ENCODE peak calls at places on chromosomes 3 and 15, in four cellular contexts. L is IMR-90, Y is K562, U is endothelial cell of umbilical vein. P is an unnamed sample.
A peak's percentile ranks its signal among the peaks of the same experiment; 100 is the strongest.

GRCh38 chr15:98648654-98649537 is 557 bp downstream of the IGF1R start:
- DNase-seq in L (peak; percentile 47), Y (peak; percentile 49), U (peak; percentile 52), P (no peak)

GRCh38 chr3:114242947-114243346 is 5.6 kb upstream of the ZNF80 start:
- DNase-seq in Y (no peak), U (no peak), L (no peak), P (no peak)

GRCh38 chr15:34942363-34942762 is 27.2 kb downstream of the AQR start:
- DNase-seq in U (peak; percentile 64), L (peak; percentile 84), Y (no peak), P (no peak)

GRCh38 chr3:151351216-151351615 is 21.9 kb upstream of the P2RY13 start:
- DNase-seq in U (no peak), Y (no peak), L (no peak), P (no peak)

GRCh38 chr3:8886556-8886955 is 76.7 kb downstream of the RAD18 start:
- DNase-seq in Y (no peak), U (no peak), L (peak; percentile 65), P (no peak)

GRCh38 chr15:51982013-51982769 is 10.6 kb upstream of the LEO1 start:
- DNase-seq in Y (peak; percentile 57), U (peak; percentile 94), L (peak; percentile 82), P (no peak)

GRCh38 chr3:24680214-24680967 is 185.7 kb upstream of the THRB start:
- DNase-seq in Y (peak; percentile 74), L (no peak), U (peak; percentile 57), P (no peak)

GRCh38 chr3:29156071-29156715 is 124.7 kb upstream of the RBMS3 start:
- DNase-seq in L (peak; percentile 14), U (no peak), Y (no peak), P (no peak)

GRCh38 chr3:10311710-10312109 is 9.2 kb downstream of the SEC13 start:
- DNase-seq in U (no peak), Y (no peak), L (no peak), P (no peak)

GRCh38 chr3:54488297-54488696 is 365.9 kb downstream of the CACNA2D3 start:
- DNase-seq in L (no peak), Y (no peak), U (no peak), P (no peak)

GRCh38 chr15:57684491-57685184 is 21.9 kb upstream of the POLR2M start:
- DNase-seq in U (no peak), Y (no peak), L (no peak), P (no peak)

GRCh38 chr3:39067286-39067685 is 15.5 kb downstream of the WDR48 start:
- DNase-seq in Y (no peak), L (no peak), U (no peak), P (no peak)

GRCh38 chr15:68348601-68349000 is 71.1 kb downstream of the FEM1B start:
- DNase-seq in Y (no peak), U (no peak), L (no peak), P (no peak)

GRCh38 chr15:89550427-89550826 is 24.8 kb upstream of the TICRR start:
- DNase-seq in Y (no peak), L (no peak), U (no peak), P (no peak)

DNA sequence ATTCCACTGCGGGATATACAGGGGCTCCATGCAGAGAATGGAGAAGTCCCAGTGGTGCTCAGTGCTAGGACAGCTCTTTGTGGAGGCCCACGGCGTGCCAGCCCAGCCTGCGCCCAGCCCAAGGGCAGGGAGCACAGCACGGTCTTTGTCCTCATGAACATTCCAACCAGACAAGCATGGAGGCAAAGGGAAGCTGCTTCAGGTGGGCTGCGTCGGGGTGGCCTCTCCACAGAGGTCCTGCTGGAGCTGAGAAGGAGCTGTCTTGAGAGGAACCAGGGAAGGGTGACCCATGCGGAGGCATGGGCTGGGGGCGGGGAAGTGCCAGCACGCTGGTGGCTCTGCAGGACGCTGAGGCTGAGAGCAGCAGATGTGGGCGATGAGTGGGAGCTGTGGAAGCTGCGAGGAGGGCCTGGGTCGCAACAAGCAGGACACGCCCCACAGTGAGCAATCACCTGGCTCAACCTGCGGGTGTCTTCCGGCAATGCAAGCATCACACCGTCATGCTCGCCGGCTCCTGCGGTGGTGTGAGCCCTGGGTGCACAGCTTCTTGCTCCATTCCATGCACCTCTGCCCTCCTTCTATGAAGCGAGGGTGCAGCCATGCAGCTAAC is 14.0 kb upstream of the KLF15 start:
- DNase-seq in L (no peak), Y (no peak), U (no peak), P (no peak)
- H3K4me1 ChIP-seq in L (no peaks in the 10 kb centered on the region), Y (no peaks in the 10 kb centered on the region), U (no peaks in the 10 kb centered on the region), P (no peaks in the 10 kb centered on the region)

GRCh38 chr15:100671858-100672543 is 69.6 kb downstream of the ASB7 start:
- DNase-seq in L (peak; percentile 53), U (peak; percentile 42), Y (peak; percentile 63), P (no peak)
- H3K9me1 ChIP-seq in L (peaks cover 9% of the 10 kb centered on the region), U (no peaks in the 10 kb centered on the region), Y (no peaks in the 10 kb centered on the region), P (no peaks in the 10 kb centered on the region)

GRCh38 chr3:130480736-130481135 is 36.2 kb upstream of the COL6A6 start:
- DNase-seq in Y (peak; percentile 13), U (no peak), L (peak; percentile 28), P (no peak)
- TF ChIP-seq CTCF in Y (peak; percentile 16), U (no peak), L (peak; percentile 36), P (peak; percentile 63)

GRCh38 chr15:43237842-43238470 is 17.1 kb upstream of the EPB42 start:
- DNase-seq in Y (no peak), U (no peak), L (no peak), P (no peak)

GRCh38 chr15:43232289-43232874 is 11.6 kb upstream of the EPB42 start:
- DNase-seq in L (no peak), U (no peak), Y (no peak), P (no peak)

GRCh38 chr15:43238691-43239131 is 17.9 kb upstream of the EPB42 start:
- DNase-seq in Y (no peak), U (no peak), L (no peak), P (no peak)

GRCh38 chr15:43239732-43240491 is 19.1 kb upstream of the EPB42 start:
- DNase-seq in U (no peak), L (no peak), Y (peak; percentile 37), P (no peak)

DNA sequence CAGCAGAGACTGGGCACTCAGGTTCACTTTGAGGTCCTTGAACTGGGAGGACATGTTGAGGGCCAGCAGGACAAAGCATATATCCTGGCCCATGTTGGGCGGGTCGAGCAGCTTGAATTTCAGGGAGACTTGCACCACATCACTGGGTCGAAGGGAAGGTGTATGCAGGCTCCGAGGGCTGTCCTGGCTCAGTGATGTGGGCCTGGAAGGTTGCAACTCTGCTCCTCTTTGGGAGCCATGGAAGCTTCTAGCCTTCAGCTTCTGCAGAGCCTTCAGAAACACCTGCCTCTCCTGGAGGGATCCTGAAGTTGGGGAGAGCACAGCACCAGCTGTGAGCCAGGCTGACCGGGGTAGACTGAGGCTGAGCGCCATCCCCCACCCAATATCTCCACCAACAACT is 14.7 kb upstream of the EPB42 start:
- DNase-seq in Y (no peak), L (no peak), U (no peak), P (no peak)
- H3K4me1 ChIP-seq in Y (peaks cover 25% of the 10 kb centered on the region), L (no peaks in the 10 kb centered on the region), U (no peaks in the 10 kb centered on the region), P (peaks cover 6% of the 10 kb centered on the region)

GRCh38 chr15:62902821-62903220 is 139.7 kb upstream of the TPM1 start:
- DNase-seq in U (no peak), L (no peak), Y (no peak), P (no peak)
- H3K9me1 ChIP-seq in U (no peaks in the 10 kb centered on the region), L (peaks cover 6% of the 10 kb centered on the region), Y (no peaks in the 10 kb centered on the region), P (no peaks in the 10 kb centered on the region)

DNA sequence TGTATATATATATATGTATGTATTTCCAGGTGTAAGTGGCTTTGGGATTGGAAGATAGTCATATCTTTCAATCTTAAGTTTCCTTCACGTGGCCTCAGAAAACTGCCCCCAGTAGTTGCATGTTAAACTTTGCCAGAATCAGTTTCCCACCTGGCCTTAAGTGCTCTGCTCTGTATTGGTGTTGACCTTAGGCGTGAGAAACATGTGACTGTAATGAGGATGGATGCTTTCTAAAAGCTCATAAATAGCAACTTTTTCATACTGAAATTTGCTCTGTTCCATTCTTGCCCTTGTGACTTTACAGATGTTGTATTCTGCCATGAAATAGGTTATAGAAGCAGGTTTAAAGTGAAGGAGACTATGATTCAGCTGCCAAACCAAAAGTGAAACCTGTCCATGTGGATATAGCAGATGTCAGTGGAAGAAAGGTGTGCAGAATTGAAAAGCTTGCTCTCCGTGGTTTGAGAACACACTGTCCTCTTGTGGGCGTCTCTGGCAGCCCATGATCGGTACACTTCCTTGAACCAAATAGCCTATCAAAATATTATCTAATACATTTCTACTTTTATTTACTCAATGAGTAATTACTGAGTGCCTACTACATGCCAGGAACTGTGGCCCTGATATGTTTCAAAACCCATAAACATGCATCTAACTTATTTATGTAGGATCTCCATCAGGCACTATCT is 15.8 kb downstream of the SCG5 start:
- DNase-seq in U (no peak), L (no peak), Y (no peak), P (no peak)
- TF ChIP-seq CTCF in U (no peak), L (no peak), Y (no peak), P (peak; percentile 52)

GRCh38 chr3:138381413-138381901 is 33.1 kb downstream of the MRAS start:
- DNase-seq in L (peak; percentile 26), Y (no peak), U (no peak), P (no peak)
- H3K4me1 ChIP-seq in L (peaks cover 12% of the 10 kb centered on the region), Y (no peaks in the 10 kb centered on the region), U (no peaks in the 10 kb centered on the region), P (peaks cover 17% of the 10 kb centered on the region)

DNA sequence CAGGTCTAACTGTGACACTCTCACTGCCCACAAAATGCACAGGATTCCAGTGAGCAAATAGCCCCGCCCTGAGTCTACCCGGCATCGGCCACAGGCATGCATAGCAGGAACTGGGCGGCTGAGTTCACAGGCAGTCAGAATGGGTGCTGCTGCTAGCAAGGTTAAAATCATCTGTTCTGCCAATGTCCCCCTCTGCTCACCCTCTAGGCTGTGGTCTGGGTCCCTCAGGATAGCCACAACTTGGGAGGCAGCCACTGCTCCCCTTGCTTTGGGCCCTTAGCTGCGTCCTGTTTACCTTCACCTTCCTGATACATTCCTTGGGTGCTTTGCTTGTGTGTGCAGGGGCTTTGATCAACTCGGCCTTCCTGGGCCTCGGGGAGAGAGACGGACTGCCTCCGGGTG is 232.9 kb upstream of the RGMA start:
- DNase-seq in Y (no peak), L (no peak), U (no peak), P (no peak)
- H3K9me1 ChIP-seq in Y (no peaks in the 10 kb centered on the region), L (no peaks in the 10 kb centered on the region), U (no peaks in the 10 kb centered on the region), P (no peaks in the 10 kb centered on the region)

P was measured in keratinocyte.